ENCODE peak calls at places on chromosomes 7 and 10, in seven cellular contexts. Z, J, S, X, R, V and O are unnamed samples.

GRCh38 chr10:31939797-31940708 is 11.4 kb upstream of the ARHGAP12 start:
- DNase-seq in Z (no peak), J (no peak), S (no peak), X (peak; percentile 27), R (no peak), V (peak; percentile 38), O (no peak)

GRCh38 chr7:104790440-104790839 is 223.6 kb upstream of the KMT2E start:
- DNase-seq in Z (no peak), J (no peak), S (no peak), X (no peak), R (no peak), V (no peak), O (no peak)

GRCh38 chr10:51950996-51951392 is 251.6 kb upstream of the CSTF2T start:
- DNase-seq in Z (no peak), J (no peak), S (no peak), X (no peak), R (no peak), V (no peak), O (no peak)

GRCh38 chr7:124354206-124354605 is 321.3 kb upstream of the TMEM229A start:
- DNase-seq in Z (no peak), J (no peak), S (no peak), X (no peak), R (no peak), V (no peak), O (no peak)

GRCh38 chr7:151408839-151409554 is 841 bp downstream of the WDR86 start:
- DNase-seq in Z (peak; percentile 60), J (no peak), S (no peak), X (peak; percentile 89), R (no peak), V (peak; percentile 52), O (peak; percentile 75)

GRCh38 chr10:86401588-86402282 is 35.1 kb upstream of the GRID1 start:
- DNase-seq in Z (no peak), J (no peak), S (no peak), X (no peak), R (no peak), V (no peak), O (peak; percentile 71)

GRCh38 chr10:64173826-64174225 is 652.6 kb downstream of the REEP3 start:
- DNase-seq in Z (no peak), J (no peak), S (no peak), X (no peak), R (no peak), V (no peak), O (no peak)

GRCh38 chr7:130733866-130734524 is at the start of gene KLF14:
- DNase-seq in Z (peak; percentile 50), J (peak; percentile 44), S (no peak), X (peak; percentile 39), R (peak; percentile 29), V (peak; percentile 36), O (peak; percentile 67)

GRCh38 chr7:386385-386784 is 96.4 kb downstream of the FOXL3 start:
- DNase-seq in Z (no peak), J (no peak), S (no peak), X (no peak), R (no peak), V (no peak), O (no peak)

GRCh38 chr10:103835121-103836045 is 20.0 kb downstream of the SH3PXD2A start:
- DNase-seq in Z (no peak), J (no peak), S (peak; percentile 87), X (no peak), R (peak; percentile 36), V (peak; percentile 84), O (no peak)

GRCh38 chr10:46543379-46544014 is 13.0 kb downstream of the GPRIN2 start:
- DNase-seq in Z (no peak), J (no peak), S (no peak), X (no peak), R (no peak), V (no peak), O (no peak)

GRCh38 chr7:157865351-157866165 is 528.8 kb downstream of the DNAJB6 start:
- DNase-seq in Z (no peak), J (no peak), S (no peak), X (no peak), R (no peak), V (no peak), O (no peak)

GRCh38 chr10:71565284-71566000 is 154.1 kb downstream of the C10orf105 start:
- DNase-seq in Z (no peak), J (no peak), S (no peak), X (no peak), R (no peak), V (no peak), O (no peak)

GRCh38 chr10:5530412-5530806 is 5.6 kb downstream of the CALML3 start:
- DNase-seq in Z (peak; percentile 13), J (no peak), S (no peak), X (no peak), R (no peak), V (no peak), O (no peak)

GRCh38 chr10:99551158-99551557 is 18.4 kb downstream of the NKX2-3 start:
- DNase-seq in Z (no peak), J (no peak), S (peak; percentile 56), X (peak; percentile 55), R (no peak), V (peak; percentile 97), O (no peak)

GRCh38 chr7:135206887-135207738 is 4.2 kb downstream of the WDR91 start:
- DNase-seq in Z (no peak), J (no peak), S (no peak), X (no peak), R (no peak), V (no peak), O (no peak)

GRCh38 chr7:17986826-17987225 is 40.8 kb downstream of the PRPS1L1 start:
- DNase-seq in Z (no peak), J (no peak), S (peak; percentile 88), X (no peak), R (no peak), V (peak; percentile 84), O (no peak)

GRCh38 chr7:52726493-52726892 is 308.9 kb upstream of the POM121L12 start:
- DNase-seq in Z (no peak), J (no peak), S (no peak), X (no peak), R (no peak), V (peak; percentile 56), O (no peak)

GRCh38 chr10:110458583-110458920 is 39.2 kb upstream of the DUSP5 start:
- DNase-seq in Z (no peak), J (no peak), S (no peak), X (no peak), R (no peak), V (no peak), O (no peak)

GRCh38 chr7:43385309-43385680 is 197.6 kb upstream of the STK17A start:
- DNase-seq in Z (no peak), J (no peak), S (no peak), X (no peak), R (no peak), V (no peak), O (no peak)

GRCh38 chr7:31687024-31687423 is at the start of gene PPP1R17:
- DNase-seq in Z (peak; percentile 57), J (peak; percentile 6), S (no peak), X (peak; percentile 96), R (no peak), V (no peak), O (peak; percentile 53)

GRCh38 chr10:18505719-18506118 is 145.7 kb downstream of the NSUN6 start:
- DNase-seq in Z (no peak), J (no peak), S (peak; percentile 80), X (no peak), R (no peak), V (no peak), O (no peak)

GRCh38 chr7:33644489-33644888 is 260.9 kb upstream of the BMPER start:
- DNase-seq in Z (no peak), J (no peak), S (peak; percentile 40), X (no peak), R (no peak), V (no peak), O (no peak)

GRCh38 chr7:33645096-33645495 is 260.2 kb upstream of the BMPER start:
- DNase-seq in Z (no peak), J (no peak), S (no peak), X (no peak), R (no peak), V (no peak), O (no peak)

GRCh38 chr7:33642312-33642711 is 263.0 kb upstream of the BMPER start:
- DNase-seq in Z (no peak), J (no peak), S (no peak), X (no peak), R (no peak), V (no peak), O (no peak)

GRCh38 chr7:33646166-33646565 is 259.2 kb upstream of the BMPER start:
- DNase-seq in Z (no peak), J (no peak), S (no peak), X (peak; percentile 23), R (peak; percentile 39), V (no peak), O (no peak)

DNA sequence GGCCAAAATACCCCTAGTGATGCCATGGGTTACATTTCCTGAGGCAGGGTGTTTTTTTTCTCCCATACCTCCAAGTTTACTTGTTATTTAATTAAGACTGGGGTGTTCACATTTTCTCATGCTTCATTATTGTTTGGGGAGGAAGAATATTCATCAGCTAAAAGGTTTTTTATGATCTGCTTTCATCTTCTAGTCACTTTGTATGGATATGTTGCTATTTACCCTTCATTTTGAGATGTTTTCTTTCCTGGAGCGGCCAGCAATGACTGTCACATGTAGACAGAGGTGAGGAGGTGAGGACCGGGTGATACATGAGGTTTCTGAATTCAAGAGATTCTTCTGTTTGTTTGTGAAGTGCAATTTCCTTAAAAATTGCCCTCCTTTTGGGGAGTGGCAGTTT is 261.8 kb upstream of the BMPER start:
- DNase-seq in Z (no peak), J (no peak), S (no peak), X (no peak), R (no peak), V (no peak), O (no peak)
- H2BK120ac ChIP-seq in Z (no peak overlapping the region), J (no peak overlapping the region), S (peak overlapping the region; percentile 34), X (no peak overlapping the region), R (no peak overlapping the region), V (no peak overlapping the region), O (no peak overlapping the region)

GRCh38 chr7:153004341-153004740 is 244.8 kb downstream of the ACTR3B start:
- DNase-seq in Z (no peak), J (no peak), S (no peak), X (no peak), R (no peak), V (no peak), O (no peak)
- H2BK120ac ChIP-seq in Z (no peak overlapping the region), J (no peak overlapping the region), S (no peak overlapping the region), X (no peak overlapping the region), R (no peak overlapping the region), V (no peak overlapping the region), O (no peak overlapping the region)

GRCh38 chr7:121741896-121742295 is 131.1 kb upstream of the PTPRZ1 start:
- DNase-seq in Z (no peak), J (no peak), S (no peak), X (no peak), R (no peak), V (no peak), O (no peak)
- H2BK120ac ChIP-seq in Z (no peak overlapping the region), J (no peak overlapping the region), S (no peak overlapping the region), X (no peak overlapping the region), R (no peak overlapping the region), V (no peak overlapping the region), O (no peak overlapping the region)

GRCh38 chr10:36766921-36767320 is 358.5 kb upstream of the ANKRD30A start:
- DNase-seq in Z (no peak), J (peak; percentile 66), S (no peak), X (no peak), R (no peak), V (no peak), O (no peak)

GRCh38 chr10:36764823-36765222 is 360.6 kb upstream of the ANKRD30A start:
- DNase-seq in Z (no peak), J (no peak), S (no peak), X (no peak), R (no peak), V (no peak), O (no peak)

GRCh38 chr10:36771725-36772124 is 353.7 kb upstream of the ANKRD30A start:
- DNase-seq in Z (no peak), J (no peak), S (no peak), X (no peak), R (no peak), V (no peak), O (no peak)

GRCh38 chr10:36765777-36766176 is 359.6 kb upstream of the ANKRD30A start:
- DNase-seq in Z (no peak), J (no peak), S (peak; percentile 53), X (no peak), R (no peak), V (no peak), O (no peak)
- H2BK120ac ChIP-seq in Z (no peak overlapping the region), J (no peak overlapping the region), S (no peak overlapping the region), X (no peak overlapping the region), R (no peak overlapping the region), V (no peak overlapping the region), O (no peak overlapping the region)